ENCODE peak calls at places on chromosomes 3 and 15, in four cellular contexts. K is COR-L47, U is HuH-7, I is neural crest cell. G is an unnamed sample.

GRCh38 chr3:168250415-168250861 is 154.7 kb upstream of the GOLIM4 start:
- DNase-seq in K (peak), U (no peak), I (no peak), G (peak)

GRCh38 chr3:157282261-157283191 is 122.6 kb upstream of the CCNL1 start:
- DNase-seq in K (no peak), U (no peak), I (no peak), G (no peak)

GRCh38 chr3:77042892-77043291 is 3.0 kb downstream of the ROBO2 start:
- DNase-seq in K (peak), U (no peak), I (no peak), G (no peak)

GRCh38 chr15:59538494-59538893 is 73.1 kb upstream of the GCNT3 start:
- DNase-seq in K (no peak), U (no peak), I (no peak), G (no peak)

GRCh38 chr3:58171126-58171525 is 39.6 kb downstream of the DNASE1L3 start:
- DNase-seq in K (no peak), U (no peak), I (no peak), G (no peak)

GRCh38 chr3:193096076-193096475 is 144.9 kb upstream of the PLAAT1 start:
- DNase-seq in K (no peak), U (no peak), I (no peak), G (no peak)

GRCh38 chr3:61924065-61924740 is 362.8 kb downstream of the PTPRG start:
- DNase-seq in K (no peak), U (no peak), I (no peak), G (peak)

GRCh38 chr3:112699436-112699978 is 58.6 kb upstream of the CCDC80 start:
- DNase-seq in K (no peak), U (no peak), I (no peak), G (no peak)

GRCh38 chr15:70198441-70199123 is 100.9 kb upstream of the TLE3 start:
- DNase-seq in K (no peak), U (no peak), I (no peak), G (no peak)

GRCh38 chr3:151206196-151206595 is 3.2 kb upstream of the GPR171 start:
- DNase-seq in K (no peak), U (no peak), I (no peak), G (no peak)

GRCh38 chr3:3101660-3102458 is 8.3 kb downstream of the IL5RA start:
- DNase-seq in K (no peak), U (no peak), I (no peak), G (no peak)

GRCh38 chr3:186517218-186517617 is 27.0 kb downstream of the CRYGS start:
- DNase-seq in K (no peak), U (no peak), I (no peak), G (no peak)

GRCh38 chr3:170467007-170467406 is 48.3 kb downstream of the CLDN11 start:
- DNase-seq in K (no peak), U (no peak), I (no peak), G (no peak)

G was measured in cardiac muscle cell.